ENCODE peak calls at places on chromosome 14, in seven cellular contexts. B is WERI-Rb-1, H is thoracic aorta, Y is H1, L is left lung, A is Peyer's patch, O is hepatocyte. Z is an unnamed sample.

GRCh38 chr14:92515510-92516343 is 2.1 kb downstream of the RIN3 start:
- DNase-seq in B (no peak), H (no peak), Y (no peak), L (no peak), A (peak), O (no peak), Z (no peak)

GRCh38 chr14:95515523-95516517 is 630 bp downstream of the SYNE3 start:
- DNase-seq in B (peak), H (no peak), Y (no peak), L (peak), A (peak), O (peak), Z (peak)

GRCh38 chr14:71703477-71703876 is 228.8 kb upstream of the RGS6 start:
- DNase-seq in B (peak), H (no peak), Y (no peak), L (no peak), A (no peak), O (no peak), Z (peak)

GRCh38 chr14:105861985-105862465 is 335.6 kb downstream of the TMEM121 start:
- DNase-seq in B (no peak), H (no peak), Y (no peak), L (peak), A (peak), O (no peak), Z (no peak)

GRCh38 chr14:59507063-59507751 is 22.9 kb downstream of the JKAMP start:
- DNase-seq in B (peak), H (peak), Y (peak), L (no peak), A (peak), O (peak), Z (peak)

GRCh38 chr14:51024377-51024776 is 70.5 kb downstream of the TRIM9 start:
- DNase-seq in B (no peak), H (no peak), Y (no peak), L (no peak), A (no peak), O (no peak), Z (no peak)

GRCh38 chr14:30559638-30560071 is 697 bp downstream of the G2E3 start:
- DNase-seq in B (peak), H (no peak), Y (no peak), L (no peak), A (no peak), O (peak), Z (peak)

GRCh38 chr14:34035177-34035933 is 84.5 kb upstream of the EGLN3 start:
- DNase-seq in B (no peak), H (no peak), Y (no peak), L (no peak), A (peak), O (no peak), Z (no peak)

GRCh38 chr14:69090187-69090789 is 62.6 kb downstream of the DCAF5 start:
- DNase-seq in B (peak), H (no peak), Y (no peak), L (no peak), A (peak), O (peak), Z (peak)

GRCh38 chr14:88804035-88804434 is 11.3 kb upstream of the EML5 start:
- DNase-seq in B (no peak), H (no peak), Y (no peak), L (no peak), A (no peak), O (no peak), Z (no peak)

GRCh38 chr14:83924259-83924658 is 1605.7 kb upstream of the FLRT2 start:
- DNase-seq in B (no peak), H (no peak), Y (no peak), L (peak), A (no peak), O (no peak), Z (no peak)

GRCh38 chr14:68882235-68882634 is 89.4 kb upstream of the ZFP36L1 start:
- DNase-seq in B (no peak), H (no peak), Y (no peak), L (no peak), A (no peak), O (no peak), Z (no peak)

GRCh38 chr14:67359319-67359774 is 257 bp downstream of the ATP6V1D start:
- DNase-seq in B (peak), H (no peak), Y (no peak), L (peak), A (peak), O (peak), Z (peak)

GRCh38 chr14:100339757-100340453 is 16.8 kb downstream of the SLC25A47 start:
- DNase-seq in B (no peak), H (no peak), Y (no peak), L (no peak), A (no peak), O (no peak), Z (no peak)

GRCh38 chr14:100341301-100342031 is 18.3 kb downstream of the SLC25A47 start:
- DNase-seq in B (no peak), H (peak), Y (no peak), L (no peak), A (peak), O (peak), Z (peak)

GRCh38 chr14:100342195-100342594 is 19.1 kb downstream of the SLC25A47 start:
- DNase-seq in B (no peak), H (no peak), Y (no peak), L (no peak), A (no peak), O (no peak), Z (no peak)

GRCh38 chr14:100336618-100337530 is 13.7 kb downstream of the SLC25A47 start:
- DNase-seq in B (no peak), H (no peak), Y (no peak), L (no peak), A (peak), O (no peak), Z (no peak)

GRCh38 chr14:100340454-100340813 is 17.3 kb downstream of the SLC25A47 start:
- DNase-seq in B (no peak), H (no peak), Y (no peak), L (no peak), A (no peak), O (no peak), Z (no peak)
- H3K27ac ChIP-seq in B (no peak), H (peak), Y (no peak), L (peak), A (peak), O (peak), Z (no peak)

DNA sequence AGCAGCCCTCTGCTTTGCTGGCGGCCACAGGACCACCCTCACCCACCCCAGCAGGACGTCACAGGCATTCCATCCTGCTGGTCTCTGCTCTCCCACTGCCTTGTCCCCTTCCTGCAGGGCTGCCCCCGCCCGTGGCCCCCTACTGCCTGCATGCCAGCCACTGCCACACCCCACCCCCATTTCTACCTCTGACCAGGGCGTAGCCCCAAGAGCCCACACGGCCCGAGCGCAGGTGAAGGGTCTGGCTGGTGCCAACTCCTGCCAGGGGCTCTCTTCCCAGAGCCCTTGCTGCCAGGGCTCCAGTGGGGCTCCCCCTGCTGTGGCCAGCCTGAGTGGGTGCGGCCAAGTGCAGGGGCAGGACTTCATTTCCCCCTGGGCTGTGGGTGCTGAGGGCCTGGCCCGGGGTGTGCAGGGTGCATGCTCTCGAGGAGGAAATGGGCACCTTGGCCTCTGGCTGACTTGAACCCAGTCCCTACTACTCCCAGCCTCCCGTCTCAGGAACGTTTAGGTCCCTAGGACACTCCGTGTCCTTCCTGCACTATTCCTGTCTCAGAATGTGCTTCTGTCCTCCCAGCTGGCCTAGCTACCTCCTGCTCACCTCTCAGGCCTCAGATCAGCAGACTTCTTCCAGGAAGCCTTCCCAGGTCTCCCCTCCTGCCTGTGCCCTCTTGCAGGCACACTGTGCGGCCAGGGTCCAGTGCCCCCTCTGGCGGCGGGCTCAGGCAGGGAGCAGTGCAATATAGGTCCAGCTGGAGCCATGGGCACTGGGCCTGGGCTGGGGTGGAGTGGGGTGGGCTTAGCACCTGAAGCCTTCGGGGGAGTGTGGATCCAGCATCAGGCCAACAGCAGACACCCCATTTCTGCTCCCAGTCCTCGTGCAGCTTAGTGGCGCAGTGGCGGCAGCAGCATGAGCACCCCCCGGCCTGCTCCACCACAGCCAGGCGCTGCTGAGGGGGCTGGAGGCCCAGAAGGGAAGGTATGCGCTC is 1.4 kb downstream of the LBHD2 start:
- DNase-seq in B (no peak), H (no peak), Y (no peak), L (peak), A (no peak), O (no peak), Z (no peak)
- TF ChIP-seq CTCF in B (no peak), H (no peak), Y (peak), L (no peak), A (no peak), O (peak), Z (peak)

GRCh38 chr14:63853831-63854293 is 1.1 kb downstream of the SYNE2 start:
- DNase-seq in B (peak), H (no peak), Y (no peak), L (peak), A (peak), O (peak), Z (peak)

GRCh38 chr14:63852817-63853730 is at the start of gene SYNE2:
- DNase-seq in B (peak), H (peak), Y (no peak), L (peak), A (peak), O (peak), Z (peak)

GRCh38 chr14:63854330-63854729 is 1.5 kb downstream of the SYNE2 start:
- DNase-seq in B (peak), H (no peak), Y (no peak), L (no peak), A (no peak), O (no peak), Z (no peak)

GRCh38 chr14:63855272-63855671 is 2.5 kb downstream of the SYNE2 start:
- DNase-seq in B (no peak), H (no peak), Y (no peak), L (no peak), A (no peak), O (no peak), Z (peak)

DNA sequence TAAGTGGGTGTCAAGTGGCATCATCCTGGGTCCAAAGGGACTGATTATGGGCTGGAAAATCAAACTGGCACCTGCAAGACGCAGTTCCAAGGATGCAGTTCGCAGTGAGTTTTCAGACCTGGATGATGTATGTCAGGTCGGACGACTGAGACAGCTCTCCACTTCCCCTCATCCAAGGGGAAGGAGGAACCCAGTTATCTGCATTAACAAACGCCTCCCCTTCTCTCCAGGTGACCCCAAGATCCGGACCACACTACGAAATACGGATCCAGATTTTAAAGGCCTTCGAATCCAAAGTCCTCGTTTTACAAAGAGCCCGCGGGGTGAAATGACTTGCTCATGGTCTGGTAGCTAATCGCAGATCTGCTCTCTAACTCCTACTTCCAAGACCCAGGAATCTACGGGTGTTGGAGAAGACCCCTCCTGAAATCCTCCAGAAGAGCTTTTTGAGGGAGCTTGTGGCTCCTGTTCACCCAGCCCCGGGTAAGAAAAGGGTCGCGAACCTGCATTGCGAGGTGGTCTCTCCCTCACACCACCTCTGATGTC is 460 bp upstream of the SYNE2 start:
- DNase-seq in B (no peak), H (no peak), Y (no peak), L (no peak), A (no peak), O (no peak), Z (peak)
- H3K27ac ChIP-seq in B (peak), H (peak), Y (no peak), L (peak), A (peak), O (peak), Z (peak)

DNA sequence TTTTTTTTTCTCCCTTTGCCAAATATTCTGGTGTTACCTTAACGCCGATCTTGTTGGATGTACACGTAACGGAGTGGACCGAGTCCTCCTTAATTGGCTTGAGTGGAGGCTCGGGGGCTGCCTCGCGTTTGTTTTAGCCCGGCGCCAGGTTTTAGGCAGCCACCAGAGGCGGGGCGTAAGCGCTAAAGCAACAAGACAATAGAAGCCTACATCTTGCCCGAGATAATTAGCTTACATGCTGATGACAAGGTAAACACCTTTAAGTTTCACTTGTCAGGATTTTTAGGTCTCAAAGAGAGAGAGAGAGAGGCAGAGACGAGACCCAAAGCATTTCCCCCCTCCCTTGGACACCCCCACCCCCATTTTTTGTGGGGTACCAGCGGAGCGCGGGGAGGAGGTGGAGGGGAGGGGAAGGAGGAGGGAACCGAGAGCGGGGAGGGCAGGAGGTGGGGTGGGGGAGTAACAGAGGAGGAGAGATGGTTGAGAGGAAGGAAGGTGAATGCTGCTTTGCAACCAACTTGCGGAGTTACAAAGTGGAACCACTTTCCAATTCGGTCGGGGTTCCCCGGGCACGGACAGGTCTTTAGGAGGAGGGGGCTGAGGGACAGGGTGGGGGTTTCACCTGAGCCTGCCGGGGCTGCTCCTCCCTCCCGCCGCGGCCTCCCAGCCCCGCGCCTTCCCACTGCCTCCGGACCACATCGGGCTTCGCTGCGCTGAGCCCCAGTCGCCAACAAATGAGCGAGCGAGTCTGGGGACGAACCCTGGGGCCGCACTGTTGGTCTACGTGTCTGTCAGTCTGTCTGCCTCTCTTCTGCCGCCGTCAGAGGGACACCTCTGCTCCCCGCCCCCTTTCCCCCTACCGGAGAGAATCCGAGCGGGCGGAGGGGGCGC is at the start of gene NKX2-1:
- DNase-seq in B (no peak), H (no peak), Y (no peak), L (peak), A (no peak), O (no peak), Z (no peak)
- TF ChIP-seq CTCF in B (no peak), H (no peak), Y (no peak), L (no peak), A (no peak), O (no peak), Z (no peak)

DNA sequence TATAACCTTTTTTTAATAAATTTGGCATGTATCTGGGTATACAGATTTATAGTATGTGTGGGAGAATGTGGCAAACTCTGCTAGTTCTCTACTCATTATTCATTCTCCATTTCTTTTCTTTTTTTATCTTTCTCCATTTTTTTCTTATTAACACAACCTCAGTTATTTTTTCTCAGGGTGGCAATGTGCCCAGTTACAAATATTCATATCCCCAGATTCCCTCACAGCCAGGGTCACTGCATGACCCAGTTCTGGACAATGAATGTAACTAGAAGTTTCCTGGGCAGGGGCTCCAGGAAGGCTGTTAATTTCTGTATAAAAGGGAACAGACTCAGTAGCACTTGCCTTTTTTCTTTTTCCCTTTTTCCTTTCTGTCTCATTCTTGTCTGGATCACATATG is 95.6 kb downstream of the VCPKMT start:
- DNase-seq in B (no peak), H (peak), Y (no peak), L (no peak), A (no peak), O (no peak), Z (peak)
- H3K27ac ChIP-seq in B (no peak), H (peak), Y (no peak), L (no peak), A (no peak), O (no peak), Z (no peak)

DNA sequence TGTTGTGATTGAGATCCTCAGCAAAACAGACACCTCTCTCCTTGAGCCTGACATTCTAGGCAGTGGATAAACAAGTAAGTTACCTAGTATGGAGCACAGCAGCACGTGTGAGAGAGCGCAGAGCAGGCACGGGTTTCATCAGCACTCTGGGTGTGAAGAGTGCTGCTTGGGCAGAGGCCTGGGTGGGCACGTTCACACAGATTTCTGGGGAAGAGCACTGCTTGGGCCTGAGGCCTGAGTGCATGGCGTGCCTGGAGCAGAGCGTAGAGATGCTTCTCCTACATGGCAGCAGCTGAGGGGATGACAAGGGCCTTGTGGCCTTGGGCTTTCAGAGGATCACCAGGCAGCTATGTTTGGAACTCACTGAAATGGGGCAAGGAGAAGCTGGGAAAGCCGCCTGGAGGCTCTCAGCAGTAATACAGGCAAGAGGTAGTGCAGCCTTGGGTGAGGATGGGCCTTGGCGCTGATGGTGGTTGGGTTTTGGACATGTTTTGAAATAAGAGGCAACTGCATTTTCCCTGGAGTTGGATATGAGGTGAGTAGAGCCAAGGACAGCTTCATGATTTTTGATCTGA is 17.6 kb downstream of the CKB start:
- DNase-seq in B (no peak), H (no peak), Y (no peak), L (no peak), A (peak), O (no peak), Z (no peak)
- TF ChIP-seq CTCF in B (peak), H (no peak), Y (peak), L (no peak), A (no peak), O (no peak), Z (no peak)

DNA sequence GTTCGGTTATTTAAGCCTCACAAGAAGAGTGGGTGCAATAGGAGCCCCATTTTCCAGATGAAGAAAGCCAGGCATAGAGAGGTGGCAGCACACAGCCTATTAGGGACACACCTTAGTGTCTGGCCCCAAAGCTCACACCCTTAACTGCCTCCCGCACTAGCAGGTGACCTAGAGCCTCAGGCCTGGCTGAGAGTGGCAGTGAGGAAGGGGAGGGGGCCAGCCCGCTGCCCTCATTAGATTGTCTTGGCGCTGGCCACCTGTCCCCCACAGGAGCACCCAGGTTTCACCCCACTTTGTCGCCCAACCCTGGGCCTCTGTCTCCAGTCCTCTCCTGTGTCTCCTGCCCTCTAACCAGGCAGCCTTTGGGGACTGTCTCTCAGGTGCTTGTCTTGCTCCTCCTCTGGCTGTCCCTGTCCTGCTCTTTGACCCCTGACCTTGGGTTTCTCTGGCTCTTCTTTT is 18.5 kb upstream of the PGF start:
- DNase-seq in B (no peak), H (no peak), Y (no peak), L (no peak), A (no peak), O (no peak), Z (no peak)
- H3K27ac ChIP-seq in B (no peak), H (no peak), Y (no peak), L (no peak), A (peak), O (peak), Z (no peak)

GRCh38 chr14:55121628-55122440 is 7.2 kb upstream of the LGALS3 start:
- DNase-seq in B (no peak), H (no peak), Y (no peak), L (no peak), A (no peak), O (peak), Z (no peak)
- TF ChIP-seq CTCF in B (no peak), H (no peak), Y (no peak), L (no peak), A (no peak), O (no peak), Z (no peak)

Z was measured in cardiac muscle cell.